ENCODE peak calls at places on chromosome 1, in seven cellular contexts. Z is NCI-H1105 treated with DMSO at 0.1 percent for 48 hours; E is NCI-H748 treated with DMSO at 0.1 percent for 48 hours; X is stimulated activated CD8-positive, alpha-beta memory T cell treated with anti-CD3 and anti-CD28 coated beads, Interleukin-12 subunit alpha, Interleukin-12 subunit beta, amount 100 ng/mL, for 4 hours; U is transverse colon; S is left ventricle myocardium inferior; Y is NCI-H510A treated with DMSO at 0.1 percent for 48 hours. J is an unnamed sample.

GRCh38 chr1:168136709-168137514 is at the start of gene GPR161:
- DNase-seq in Z (peak; percentile 47), E (peak; percentile 45), X (peak; percentile 3), U (peak; percentile 44), S (peak; percentile 65), Y (peak; percentile 42), J (peak; percentile 60)

GRCh38 chr1:45834689-45835088 is 31.3 kb downstream of the MAST2 start:
- DNase-seq in Z (no peak), E (no peak), X (no peak), U (no peak), S (no peak), Y (no peak), J (no peak)

GRCh38 chr1:147651466-147651865 is 18.9 kb downstream of the ACP6 start:
- DNase-seq in Z (no peak), E (no peak), X (no peak), U (no peak), S (no peak), Y (no peak), J (no peak)

GRCh38 chr1:209344146-209344545 is 239.4 kb upstream of the CAMK1G start:
- DNase-seq in Z (no peak), E (no peak), X (no peak), U (no peak), S (no peak), Y (no peak), J (no peak)

GRCh38 chr1:33182452-33182851 is 609 bp upstream of the TRIM62 start:
- DNase-seq in Z (peak; percentile 58), E (no peak), X (no peak), U (no peak), S (no peak), Y (peak; percentile 75), J (peak; percentile 30)

GRCh38 chr1:54378884-54379445 is 27.2 kb downstream of the SSBP3 start:
- DNase-seq in Z (no peak), E (no peak), X (no peak), U (no peak), S (no peak), Y (no peak), J (no peak)

GRCh38 chr1:163047951-163048659 is 21.1 kb upstream of the RGS4 start:
- DNase-seq in Z (no peak), E (no peak), X (no peak), U (no peak), S (no peak), Y (no peak), J (no peak)

GRCh38 chr1:179876289-179876715 is 1.3 kb downstream of the TOR1AIP2 start:
- DNase-seq in Z (no peak), E (no peak), X (no peak), U (peak; percentile 10), S (no peak), Y (no peak), J (peak; percentile 55)

GRCh38 chr1:223074427-223074826 is 68.6 kb downstream of the TLR5 start:
- DNase-seq in Z (no peak), E (no peak), X (no peak), U (no peak), S (no peak), Y (no peak), J (no peak)